ENCODE peak calls at places on chromosomes 2 and 18, in four cellular contexts. U, F, P and B are unnamed samples.

GRCh38 chr2:226124548-226125011 is 675.0 kb downstream of the IRS1 start:
- DNase-seq in P (peak; percentile 56), U (no peak), F (no peak), B (no peak)

GRCh38 chr2:202588647-202589581 is 45.9 kb upstream of the FAM117B start:
- DNase-seq in F (peak; percentile 35), U (peak; percentile 68), P (peak; percentile 89), B (peak; percentile 71)

GRCh38 chr2:165857881-165858280 is 63.8 kb upstream of the GALNT3 start:
- DNase-seq in P (no peak), F (no peak), U (no peak), B (no peak)

GRCh38 chr2:134445981-134446380 is 192.1 kb downstream of the MGAT5 start:
- DNase-seq in F (no peak), P (no peak), U (no peak), B (no peak)

GRCh38 chr2:166375736-166376487 is at the start of gene SCN9A:
- DNase-seq in P (peak; percentile 82), U (peak; percentile 96), F (no peak), B (peak; percentile 89)

GRCh38 chr2:212842544-212843185 is 304.1 kb upstream of the ERBB4 start:
- DNase-seq in F (no peak), P (no peak), U (no peak), B (no peak)

GRCh38 chr18:36314098-36314497 is 16.6 kb downstream of the FHOD3 start:
- DNase-seq in U (no peak), F (no peak), P (no peak), B (no peak)

GRCh38 chr2:210502997-210503621 is 26.6 kb upstream of the LANCL1 start:
- DNase-seq in F (no peak), U (peak; percentile 29), P (peak; percentile 47), B (peak; percentile 47)

GRCh38 chr2:219434718-219435525 is at the start of gene SPEG:
- DNase-seq in F (no peak), U (no peak), P (no peak), B (peak; percentile 44)

GRCh38 chr2:54360055-54360792 is 95.9 kb upstream of the SPTBN1 start:
- DNase-seq in F (no peak), P (no peak), U (no peak), B (no peak)

GRCh38 chr2:19648583-19648982 is 253.2 kb downstream of the TTC32 start:
- DNase-seq in F (no peak), P (no peak), U (no peak), B (no peak)

GRCh38 chr2:221423212-221423804 is 148.8 kb downstream of the EPHA4 start:
- DNase-seq in F (no peak), U (no peak), P (no peak), B (no peak)

GRCh38 chr2:38149533-38149932 is 73.6 kb upstream of the CYP1B1 start:
- DNase-seq in F (no peak), U (no peak), P (no peak), B (no peak)

GRCh38 chr2:100180503-100180902 is 38.1 kb upstream of the AFF3 start:
- DNase-seq in U (no peak), P (no peak), F (no peak), B (no peak)

GRCh38 chr2:226647626-226648518 is 151.7 kb downstream of the IRS1 start:
- DNase-seq in U (no peak), F (no peak), P (no peak), B (no peak)

GRCh38 chr2:176652300-176653182 is 383.3 kb downstream of the MTX2 start:
- DNase-seq in P (peak; percentile 66), U (peak; percentile 66), F (no peak), B (no peak)

GRCh38 chr2:96202152-96202856 is 6.3 kb downstream of the STARD7 start:
- DNase-seq in F (no peak), P (no peak), U (no peak), B (no peak)

GRCh38 chr2:125870746-125871145 is 785.2 kb upstream of the GYPC start:
- DNase-seq in P (no peak), U (no peak), F (no peak), B (no peak)

GRCh38 chr2:29110916-29111315 is 4.3 kb upstream of the CLIP4 start:
- DNase-seq in P (no peak), F (no peak), U (no peak), B (no peak)

GRCh38 chr18:11398625-11399024 is 210.8 kb upstream of the SLC35G4 start:
- DNase-seq in F (no peak), U (no peak), P (no peak), B (no peak)

GRCh38 chr2:128603411-128603924 is 284.8 kb upstream of the HS6ST1 start:
- DNase-seq in P (no peak), U (no peak), F (no peak), B (no peak)

GRCh38 chr2:53505814-53506213 is 261.8 kb upstream of the CHAC2 start:
- DNase-seq in U (no peak), P (no peak), F (no peak), B (no peak)

GRCh38 chr18:32576296-32576916 is 105.7 kb upstream of the GAREM1 start:
- DNase-seq in P (peak; percentile 29), U (no peak), F (no peak), B (peak; percentile 40)

GRCh38 chr2:201021914-201022313 is 49.6 kb downstream of the HYCC2 start:
- DNase-seq in U (no peak), P (no peak), F (no peak), B (no peak)

GRCh38 chr2:79511320-79511951 is 1.4 kb upstream of the CTNNA2 start:
- DNase-seq in F (no peak), U (peak; percentile 5), P (peak; percentile 61), B (peak; percentile 79)

GRCh38 chr2:71937401-71937800 is 210.3 kb downstream of the CYP26B1 start:
- DNase-seq in U (no peak), F (no peak), P (no peak), B (no peak)

GRCh38 chr2:191030521-191031154 is 16.7 kb upstream of the STAT1 start:
- DNase-seq in P (peak; percentile 52), U (peak; percentile 54), F (no peak), B (peak; percentile 18)

GRCh38 chr18:31624892-31625640 is 33.4 kb downstream of the TTR start:
- DNase-seq in P (no peak), F (no peak), U (peak; percentile 13), B (no peak)

GRCh38 chr2:127454595-127455565 is 36.7 kb downstream of the PROC start:
- DNase-seq in F (no peak), U (no peak), P (peak; percentile 97), B (no peak)

GRCh38 chr2:77796397-77796796 is 274.2 kb upstream of the LRRTM4 start:
- DNase-seq in F (no peak), P (no peak), U (no peak), B (no peak)

GRCh38 chr18:72161686-72162085 is 382.5 kb downstream of the CBLN2 start:
- DNase-seq in U (no peak), P (no peak), F (no peak), B (no peak)

GRCh38 chr18:48951448-48952286 is 902 bp upstream of the SMAD7 start:
- DNase-seq in F (no peak), U (peak; percentile 79), P (peak; percentile 82), B (peak; percentile 76)

GRCh38 chr18:11119962-11120361 is 29.4 kb downstream of the PIEZO2 start:
- DNase-seq in F (no peak), U (no peak), P (peak; percentile 94), B (no peak)

DNA sequence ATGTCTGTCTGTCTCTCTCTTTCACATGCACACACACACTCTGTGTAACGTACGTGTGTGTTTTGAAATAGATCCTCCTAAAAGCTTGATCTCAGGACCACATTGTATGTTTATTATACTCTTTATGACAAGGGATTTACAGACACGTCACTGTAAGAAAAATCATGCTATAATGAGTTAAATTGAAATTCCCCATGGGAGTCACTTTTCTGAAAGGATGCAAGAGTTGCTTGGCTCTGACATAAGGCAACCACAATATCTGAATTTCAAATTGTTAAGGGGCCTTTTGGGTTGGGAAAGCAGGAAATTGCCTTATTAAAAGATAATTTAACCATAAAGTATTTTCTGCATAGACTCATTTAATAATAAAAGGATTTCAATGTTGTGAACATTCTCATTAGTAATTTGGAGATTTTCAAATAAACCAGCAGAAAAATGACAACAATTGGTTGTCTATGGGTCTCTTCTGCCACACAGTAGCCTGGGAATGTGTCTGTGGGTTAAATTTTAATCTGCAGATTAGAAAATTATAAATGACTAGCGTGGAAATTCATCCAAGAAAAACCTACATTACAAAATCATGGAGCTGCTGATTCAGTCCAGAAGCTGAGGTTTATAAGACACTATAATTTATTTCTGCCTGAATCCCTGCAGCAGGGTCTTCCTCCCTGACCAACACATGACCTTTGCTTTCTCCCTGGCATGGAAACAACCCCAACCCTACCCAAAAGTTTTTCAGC is 75.9 kb upstream of the PID1 start:
- DNase-seq in U (no peak), F (no peak), P (no peak), B (no peak)
- TF ChIP-seq CREM in U (no peak), F (no peak), P (no peak), B (no peak)

DNA sequence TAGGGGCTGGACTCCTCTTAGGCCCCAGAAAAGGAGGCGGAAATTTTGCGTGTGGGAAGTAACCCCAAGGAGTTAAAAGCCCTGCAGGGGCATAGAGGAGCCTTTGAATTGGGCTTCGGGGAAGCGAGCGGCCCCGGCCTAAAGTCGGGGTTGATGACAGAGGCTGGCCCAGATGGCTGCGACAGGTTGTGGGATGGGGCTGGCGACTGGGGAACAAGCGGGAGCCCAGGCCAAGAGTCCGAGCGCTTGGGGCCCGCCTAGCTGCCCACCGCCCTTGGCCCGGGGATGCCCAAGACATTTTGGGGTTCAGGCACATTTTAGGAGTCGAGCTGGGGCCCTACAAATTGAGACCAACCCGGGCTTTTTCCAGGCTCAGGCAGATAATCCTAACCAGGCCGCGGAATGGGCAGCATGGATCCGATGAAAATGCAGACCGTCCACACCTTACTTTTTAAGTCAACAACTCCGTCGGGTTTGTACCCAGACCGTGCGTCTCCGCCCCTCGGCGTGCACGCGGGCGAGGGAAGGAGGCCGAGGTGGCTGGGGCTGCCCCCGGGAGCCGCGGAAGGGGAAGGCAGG is 537 bp downstream of the RTKN start:
- DNase-seq in U (no peak), F (no peak), P (no peak), B (peak; percentile 42)
- TF ChIP-seq CREM in U (no peak), F (no peak), P (no peak), B (no peak)

GRCh38 chr18:34726286-34727004 is 16.3 kb downstream of the DTNA start:
- DNase-seq in F (no peak), P (peak; percentile 50), U (no peak), B (no peak)
- TF ChIP-seq CREM in F (no peak), P (no peak), U (no peak), B (no peak)

GRCh38 chr2:42104621-42105020 is 56.8 kb downstream of the PKDCC start:
- DNase-seq in P (no peak), U (no peak), F (no peak), B (no peak)

GRCh38 chr2:42106257-42106816 is 58.5 kb downstream of the PKDCC start:
- DNase-seq in U (no peak), F (no peak), P (no peak), B (no peak)

GRCh38 chr2:42103829-42104228 is 56.0 kb downstream of the PKDCC start:
- DNase-seq in P (no peak), F (no peak), U (no peak), B (no peak)

GRCh38 chr2:42107249-42108042 is 59.6 kb downstream of the PKDCC start:
- DNase-seq in F (no peak), P (peak; percentile 44), U (no peak), B (no peak)

GRCh38 chr2:42105330-42106256 is 57.8 kb downstream of the PKDCC start:
- DNase-seq in P (peak; percentile 88), F (peak; percentile 59), U (no peak), B (no peak)
- TF ChIP-seq CREM in P (peak; percentile 87), F (peak; percentile 43), U (no peak), B (no peak)

GRCh38 chr2:52210161-52210560 is 1178.2 kb upstream of the NRXN1 start:
- DNase-seq in U (no peak), F (no peak), P (no peak), B (no peak)

GRCh38 chr2:52210611-52211010 is 1178.7 kb upstream of the NRXN1 start:
- DNase-seq in F (no peak), P (no peak), U (no peak), B (no peak)
- TF ChIP-seq CREM in F (no peak), P (no peak), U (no peak), B (no peak)